ENCODE peak calls at places on chromosomes 2 and 18, in nine cellular contexts. T, L, U, P, Q, F, J, H and C are unnamed samples.

GRCh38 chr2:174972924-174973323 is 32.3 kb downstream of the CHN1 start:
- DNase-seq in T (no peak), L (peak; percentile 20), U (no peak), P (no peak), Q (peak; percentile 79), F (peak; percentile 91), J (peak; percentile 32), H (no peak), C (peak; percentile 62)

GRCh38 chr18:77343846-77344527 is 94.3 kb downstream of the GALR1 start:
- DNase-seq in T (no peak), L (no peak), U (no peak), P (no peak), Q (no peak), F (no peak), J (no peak), H (no peak), C (no peak)

GRCh38 chr2:205740381-205740780 is 58.1 kb downstream of the NRP2 start:
- DNase-seq in T (no peak), L (no peak), U (no peak), P (no peak), Q (no peak), F (no peak), J (no peak), H (no peak), C (no peak)

GRCh38 chr2:195320416-195320973 is 336.5 kb upstream of the SLC39A10 start:
- DNase-seq in T (no peak), L (no peak), U (no peak), P (no peak), Q (no peak), F (no peak), J (no peak), H (no peak), C (no peak)

GRCh38 chr18:58860747-58861224 is 3.9 kb upstream of the ZNF532 start:
- DNase-seq in T (no peak), L (peak; percentile 52), U (no peak), P (no peak), Q (no peak), F (no peak), J (peak; percentile 31), H (no peak), C (peak; percentile 57)

GRCh38 chr2:186485576-186485870 is 537 bp upstream of the ZC3H15 start:
- DNase-seq in T (no peak), L (no peak), U (no peak), P (no peak), Q (no peak), F (no peak), J (no peak), H (no peak), C (no peak)

GRCh38 chr2:165718811-165719210 is 75.2 kb downstream of the GALNT3 start:
- DNase-seq in T (no peak), L (no peak), U (no peak), P (no peak), Q (no peak), F (no peak), J (no peak), H (no peak), C (no peak)

GRCh38 chr2:28637648-28638047 is 114.0 kb upstream of the PPP1CB start:
- DNase-seq in T (no peak), L (no peak), U (no peak), P (peak; percentile 46), Q (no peak), F (no peak), J (no peak), H (no peak), C (no peak)

GRCh38 chr18:50630895-50631294 is 71.0 kb downstream of the MAPK4 start:
- DNase-seq in T (no peak), L (no peak), U (no peak), P (peak; percentile 61), Q (no peak), F (no peak), J (no peak), H (no peak), C (no peak)

GRCh38 chr2:201064797-201065329 is 6.6 kb downstream of the HYCC2 start:
- DNase-seq in T (no peak), L (no peak), U (no peak), P (no peak), Q (no peak), F (no peak), J (no peak), H (no peak), C (no peak)

GRCh38 chr2:145846986-145847385 is 1327.1 kb upstream of the ZEB2 start:
- DNase-seq in T (no peak), L (no peak), U (peak; percentile 1), P (no peak), Q (peak; percentile 28), F (no peak), J (peak; percentile 42), H (no peak), C (no peak)

GRCh38 chr2:150027164-150027563 is 439.6 kb upstream of the MMADHC start:
- DNase-seq in T (no peak), L (no peak), U (no peak), P (no peak), Q (no peak), F (no peak), J (no peak), H (no peak), C (no peak)

GRCh38 chr2:150028337-150028736 is 440.8 kb upstream of the MMADHC start:
- DNase-seq in T (no peak), L (no peak), U (no peak), P (no peak), Q (no peak), F (peak; percentile 42), J (no peak), H (no peak), C (no peak)

GRCh38 chr2:150034665-150035064 is 447.1 kb upstream of the MMADHC start:
- DNase-seq in T (no peak), L (no peak), U (no peak), P (no peak), Q (no peak), F (no peak), J (no peak), H (no peak), C (no peak)

GRCh38 chr2:150030440-150030839 is 442.9 kb upstream of the MMADHC start:
- DNase-seq in T (no peak), L (no peak), U (no peak), P (no peak), Q (no peak), F (no peak), J (no peak), H (no peak), C (peak; percentile 9)
- TF ChIP-seq CTCF in T (no peak), L (no peak), U (no peak), P (no peak), Q (no peak), F (no peak), J (no peak), H (no peak), C (no peak)

DNA sequence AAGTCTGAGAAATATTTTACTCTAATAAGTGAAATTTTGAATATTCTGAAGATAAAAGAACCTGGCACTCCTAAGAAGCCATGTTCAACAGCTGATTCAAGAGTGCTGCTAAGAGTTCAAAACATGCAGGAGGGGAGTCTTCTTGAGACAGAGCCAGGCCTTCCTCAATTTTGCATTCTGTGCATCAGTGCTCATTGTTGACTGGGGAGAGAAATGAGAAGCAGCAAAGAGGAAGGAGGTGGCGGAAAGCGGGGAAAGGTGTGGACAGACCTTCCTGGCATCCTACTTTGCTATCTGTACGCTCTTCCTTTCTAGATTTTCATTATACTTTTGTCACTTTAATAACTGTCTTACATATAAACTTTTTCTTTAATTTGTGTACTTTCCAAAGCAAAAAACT is 29.7 kb upstream of the TXNDC2 start:
- DNase-seq in T (no peak), L (no peak), U (no peak), P (no peak), Q (no peak), F (no peak), J (no peak), H (no peak), C (no peak)
- H3K4me3 ChIP-seq in T (no peak overlapping the region), L (no peak overlapping the region), U (no peak overlapping the region), P (no peak overlapping the region), Q (no peak overlapping the region), F (no peak overlapping the region), J (no peak overlapping the region), H (no peak overlapping the region), C (no peak overlapping the region)

GRCh38 chr18:3441290-3441689 is 8.7 kb upstream of the TGIF1 start:
- DNase-seq in T (peak; percentile 17), L (no peak), U (no peak), P (no peak), Q (peak; percentile 36), F (no peak), J (peak; percentile 51), H (peak; percentile 40), C (no peak)
- TF ChIP-seq CTCF in T (peak; percentile 55), L (peak; percentile 49), U (peak; percentile 39), P (no peak), Q (no peak), F (peak; percentile 14), J (no peak), H (peak; percentile 43), C (peak; percentile 43)

GRCh38 chr18:23135679-23136325 is 517 bp downstream of the CABLES1 start:
- DNase-seq in T (peak; percentile 58), L (no peak), U (no peak), P (no peak), Q (no peak), F (no peak), J (no peak), H (peak; percentile 84), C (peak; percentile 29)

GRCh38 chr18:23136326-23137092 is 1.2 kb downstream of the CABLES1 start:
- DNase-seq in T (no peak), L (no peak), U (no peak), P (peak; percentile 93), Q (peak; percentile 40), F (peak; percentile 32), J (peak; percentile 34), H (peak; percentile 78), C (peak; percentile 49)

GRCh38 chr18:23138470-23138869 is 3.2 kb downstream of the CABLES1 start:
- DNase-seq in T (peak; percentile 28), L (no peak), U (no peak), P (no peak), Q (no peak), F (no peak), J (no peak), H (peak; percentile 39), C (no peak)

GRCh38 chr18:23137788-23138216 is 2.5 kb downstream of the CABLES1 start:
- DNase-seq in T (no peak), L (no peak), U (no peak), P (no peak), Q (no peak), F (no peak), J (no peak), H (no peak), C (no peak)

GRCh38 chr18:23137093-23137640 is 1.9 kb downstream of the CABLES1 start:
- DNase-seq in T (peak; percentile 39), L (no peak), U (no peak), P (no peak), Q (peak; percentile 27), F (peak; percentile 28), J (peak; percentile 38), H (no peak), C (no peak)
- H3K4me3 ChIP-seq in T (peak overlapping the region; percentile 76), L (peak overlapping the region; percentile 55), U (peak overlapping the region; percentile 64), P (peak overlapping the region; percentile 63), Q (peak overlapping the region; percentile 70), F (peak overlapping the region; percentile 70), J (peak overlapping the region; percentile 44), H (peak overlapping the region; percentile 53), C (peak overlapping the region; percentile 55)